ENCODE peak calls at places on chromosome 3, in ten cellular contexts. One of them, this sample, is unnamed.

GRCh38 chr3:49378249-49378899 is 20.2 kb upstream of the GPX1 start:
- DNase-seq in stimulated activated CD8-positive, alpha-beta memory T cell treated with anti-CD3 and anti-CD28 coated beads, Interleukin-2, amount 100 ng/mL, for 48 hours: no peak
- DNase-seq in hepatocyte: no peak
- DNase-seq in NCI-H2081: no peak
- DNase-seq in stimulated activated naive B cell treated with anti-CD40 and anti-IgM and Interleukin-4, amounts not matched to agents 10 μg/mL and 1 μg/mL and 100 μg/mL, for 72 hours: no peak
- DNase-seq in progenitor cell of endocrine pancreas: no peak
- DNase-seq in GM12865: no peak
- DNase-seq in CD4-positive, alpha-beta memory T cell: no peak
- DNase-seq in posterior cingulate gyrus: no peak
- DNase-seq in HFFc6: peak
- DNase-seq in this sample: no peak

GRCh38 chr3:98171066-98171465 is 4.6 kb downstream of the OR5H15 start:
- DNase-seq in HFFc6: no peak
- DNase-seq in stimulated activated CD8-positive, alpha-beta memory T cell treated with anti-CD3 and anti-CD28 coated beads, Interleukin-2, amount 100 ng/mL, for 48 hours: no peak
- DNase-seq in GM12865: no peak
- DNase-seq in posterior cingulate gyrus: no peak
- DNase-seq in CD4-positive, alpha-beta memory T cell: no peak
- DNase-seq in progenitor cell of endocrine pancreas: no peak
- DNase-seq in hepatocyte: no peak
- DNase-seq in NCI-H2081: no peak
- DNase-seq in stimulated activated naive B cell treated with anti-CD40 and anti-IgM and Interleukin-4, amounts not matched to agents 10 μg/mL and 1 μg/mL and 100 μg/mL, for 72 hours: no peak
- DNase-seq in this sample: no peak

GRCh38 chr3:43894176-43895049 is 203.7 kb downstream of the ABHD5 start:
- DNase-seq in NCI-H2081: peak
- DNase-seq in HFFc6: no peak
- DNase-seq in stimulated activated CD8-positive, alpha-beta memory T cell treated with anti-CD3 and anti-CD28 coated beads, Interleukin-2, amount 100 ng/mL, for 48 hours: peak
- DNase-seq in posterior cingulate gyrus: no peak
- DNase-seq in progenitor cell of endocrine pancreas: peak
- DNase-seq in GM12865: peak
- DNase-seq in CD4-positive, alpha-beta memory T cell: no peak
- DNase-seq in stimulated activated naive B cell treated with anti-CD40 and anti-IgM and Interleukin-4, amounts not matched to agents 10 μg/mL and 1 μg/mL and 100 μg/mL, for 72 hours: peak
- DNase-seq in hepatocyte: peak
- DNase-seq in this sample: peak

GRCh38 chr3:102269401-102269800 is 165.4 kb upstream of the ZPLD1 start:
- DNase-seq in hepatocyte: no peak
- DNase-seq in progenitor cell of endocrine pancreas: no peak
- DNase-seq in NCI-H2081: no peak
- DNase-seq in stimulated activated CD8-positive, alpha-beta memory T cell treated with anti-CD3 and anti-CD28 coated beads, Interleukin-2, amount 100 ng/mL, for 48 hours: no peak
- DNase-seq in CD4-positive, alpha-beta memory T cell: no peak
- DNase-seq in stimulated activated naive B cell treated with anti-CD40 and anti-IgM and Interleukin-4, amounts not matched to agents 10 μg/mL and 1 μg/mL and 100 μg/mL, for 72 hours: no peak
- DNase-seq in GM12865: no peak
- DNase-seq in posterior cingulate gyrus: no peak
- DNase-seq in HFFc6: no peak
- DNase-seq in this sample: no peak

GRCh38 chr3:53709856-53710674 is 136.2 kb downstream of the CHDH start:
- DNase-seq in stimulated activated CD8-positive, alpha-beta memory T cell treated with anti-CD3 and anti-CD28 coated beads, Interleukin-2, amount 100 ng/mL, for 48 hours: peak
- DNase-seq in posterior cingulate gyrus: peak
- DNase-seq in HFFc6: peak
- DNase-seq in NCI-H2081: peak
- DNase-seq in GM12865: peak
- DNase-seq in progenitor cell of endocrine pancreas: peak
- DNase-seq in CD4-positive, alpha-beta memory T cell: peak
- DNase-seq in stimulated activated naive B cell treated with anti-CD40 and anti-IgM and Interleukin-4, amounts not matched to agents 10 μg/mL and 1 μg/mL and 100 μg/mL, for 72 hours: peak
- DNase-seq in hepatocyte: peak
- DNase-seq in this sample: peak

GRCh38 chr3:12158387-12159226 is at the start of gene TIMP4:
- DNase-seq in NCI-H2081: no peak
- DNase-seq in stimulated activated naive B cell treated with anti-CD40 and anti-IgM and Interleukin-4, amounts not matched to agents 10 μg/mL and 1 μg/mL and 100 μg/mL, for 72 hours: no peak
- DNase-seq in GM12865: no peak
- DNase-seq in CD4-positive, alpha-beta memory T cell: no peak
- DNase-seq in HFFc6: no peak
- DNase-seq in hepatocyte: peak
- DNase-seq in progenitor cell of endocrine pancreas: no peak
- DNase-seq in stimulated activated CD8-positive, alpha-beta memory T cell treated with anti-CD3 and anti-CD28 coated beads, Interleukin-2, amount 100 ng/mL, for 48 hours: no peak
- DNase-seq in posterior cingulate gyrus: no peak
- DNase-seq in this sample: no peak

GRCh38 chr3:101803152-101803782 is 24.3 kb downstream of the NXPE3 start:
- DNase-seq in hepatocyte: peak
- DNase-seq in HFFc6: peak
- DNase-seq in GM12865: peak
- DNase-seq in CD4-positive, alpha-beta memory T cell: peak
- DNase-seq in posterior cingulate gyrus: no peak
- DNase-seq in progenitor cell of endocrine pancreas: no peak
- DNase-seq in stimulated activated CD8-positive, alpha-beta memory T cell treated with anti-CD3 and anti-CD28 coated beads, Interleukin-2, amount 100 ng/mL, for 48 hours: no peak
- DNase-seq in NCI-H2081: peak
- DNase-seq in stimulated activated naive B cell treated with anti-CD40 and anti-IgM and Interleukin-4, amounts not matched to agents 10 μg/mL and 1 μg/mL and 100 μg/mL, for 72 hours: peak
- DNase-seq in this sample: peak

GRCh38 chr3:61841111-61841845 is 279.9 kb downstream of the PTPRG start:
- DNase-seq in posterior cingulate gyrus: no peak
- DNase-seq in NCI-H2081: peak
- DNase-seq in CD4-positive, alpha-beta memory T cell: no peak
- DNase-seq in HFFc6: no peak
- DNase-seq in stimulated activated CD8-positive, alpha-beta memory T cell treated with anti-CD3 and anti-CD28 coated beads, Interleukin-2, amount 100 ng/mL, for 48 hours: no peak
- DNase-seq in GM12865: no peak
- DNase-seq in stimulated activated naive B cell treated with anti-CD40 and anti-IgM and Interleukin-4, amounts not matched to agents 10 μg/mL and 1 μg/mL and 100 μg/mL, for 72 hours: no peak
- DNase-seq in progenitor cell of endocrine pancreas: no peak
- DNase-seq in hepatocyte: no peak
- DNase-seq in this sample: no peak

GRCh38 chr3:178451799-178452198 is 84.4 kb upstream of the KCNMB2 start:
- DNase-seq in hepatocyte: no peak
- DNase-seq in stimulated activated CD8-positive, alpha-beta memory T cell treated with anti-CD3 and anti-CD28 coated beads, Interleukin-2, amount 100 ng/mL, for 48 hours: no peak
- DNase-seq in GM12865: peak
- DNase-seq in CD4-positive, alpha-beta memory T cell: no peak
- DNase-seq in stimulated activated naive B cell treated with anti-CD40 and anti-IgM and Interleukin-4, amounts not matched to agents 10 μg/mL and 1 μg/mL and 100 μg/mL, for 72 hours: no peak
- DNase-seq in posterior cingulate gyrus: no peak
- DNase-seq in progenitor cell of endocrine pancreas: no peak
- DNase-seq in HFFc6: no peak
- DNase-seq in NCI-H2081: peak
- DNase-seq in this sample: no peak

GRCh38 chr3:100480111-100480510 is 12.3 kb upstream of the TMEM45A start:
- DNase-seq in progenitor cell of endocrine pancreas: no peak
- DNase-seq in stimulated activated naive B cell treated with anti-CD40 and anti-IgM and Interleukin-4, amounts not matched to agents 10 μg/mL and 1 μg/mL and 100 μg/mL, for 72 hours: no peak
- DNase-seq in NCI-H2081: no peak
- DNase-seq in CD4-positive, alpha-beta memory T cell: no peak
- DNase-seq in HFFc6: no peak
- DNase-seq in stimulated activated CD8-positive, alpha-beta memory T cell treated with anti-CD3 and anti-CD28 coated beads, Interleukin-2, amount 100 ng/mL, for 48 hours: no peak
- DNase-seq in GM12865: no peak
- DNase-seq in posterior cingulate gyrus: no peak
- DNase-seq in hepatocyte: no peak
- DNase-seq in this sample: no peak

GRCh38 chr3:118501152-118501551 is 533.5 kb downstream of the IGSF11 start:
- DNase-seq in posterior cingulate gyrus: no peak
- DNase-seq in HFFc6: no peak
- DNase-seq in stimulated activated CD8-positive, alpha-beta memory T cell treated with anti-CD3 and anti-CD28 coated beads, Interleukin-2, amount 100 ng/mL, for 48 hours: no peak
- DNase-seq in progenitor cell of endocrine pancreas: no peak
- DNase-seq in stimulated activated naive B cell treated with anti-CD40 and anti-IgM and Interleukin-4, amounts not matched to agents 10 μg/mL and 1 μg/mL and 100 μg/mL, for 72 hours: no peak
- DNase-seq in GM12865: peak
- DNase-seq in CD4-positive, alpha-beta memory T cell: no peak
- DNase-seq in NCI-H2081: peak
- DNase-seq in hepatocyte: peak
- DNase-seq in this sample: no peak

GRCh38 chr3:28322464-28322863 is 26.1 kb upstream of the ZCWPW2 start:
- DNase-seq in hepatocyte: no peak
- DNase-seq in CD4-positive, alpha-beta memory T cell: no peak
- DNase-seq in NCI-H2081: no peak
- DNase-seq in GM12865: no peak
- DNase-seq in stimulated activated CD8-positive, alpha-beta memory T cell treated with anti-CD3 and anti-CD28 coated beads, Interleukin-2, amount 100 ng/mL, for 48 hours: no peak
- DNase-seq in HFFc6: peak
- DNase-seq in progenitor cell of endocrine pancreas: no peak
- DNase-seq in posterior cingulate gyrus: no peak
- DNase-seq in stimulated activated naive B cell treated with anti-CD40 and anti-IgM and Interleukin-4, amounts not matched to agents 10 μg/mL and 1 μg/mL and 100 μg/mL, for 72 hours: no peak
- DNase-seq in this sample: no peak

GRCh38 chr3:10716964-10717363 is 99.1 kb upstream of the SLC6A11 start:
- DNase-seq in GM12865: no peak
- DNase-seq in NCI-H2081: no peak
- DNase-seq in hepatocyte: no peak
- DNase-seq in posterior cingulate gyrus: no peak
- DNase-seq in stimulated activated CD8-positive, alpha-beta memory T cell treated with anti-CD3 and anti-CD28 coated beads, Interleukin-2, amount 100 ng/mL, for 48 hours: no peak
- DNase-seq in progenitor cell of endocrine pancreas: no peak
- DNase-seq in HFFc6: no peak
- DNase-seq in CD4-positive, alpha-beta memory T cell: no peak
- DNase-seq in stimulated activated naive B cell treated with anti-CD40 and anti-IgM and Interleukin-4, amounts not matched to agents 10 μg/mL and 1 μg/mL and 100 μg/mL, for 72 hours: no peak
- DNase-seq in this sample: no peak

GRCh38 chr3:139096670-139097069 is 52.0 kb upstream of the PRR23C start:
- DNase-seq in posterior cingulate gyrus: no peak
- DNase-seq in progenitor cell of endocrine pancreas: no peak
- DNase-seq in hepatocyte: no peak
- DNase-seq in NCI-H2081: no peak
- DNase-seq in GM12865: no peak
- DNase-seq in stimulated activated naive B cell treated with anti-CD40 and anti-IgM and Interleukin-4, amounts not matched to agents 10 μg/mL and 1 μg/mL and 100 μg/mL, for 72 hours: no peak
- DNase-seq in HFFc6: no peak
- DNase-seq in stimulated activated CD8-positive, alpha-beta memory T cell treated with anti-CD3 and anti-CD28 coated beads, Interleukin-2, amount 100 ng/mL, for 48 hours: no peak
- DNase-seq in CD4-positive, alpha-beta memory T cell: no peak
- DNase-seq in this sample: no peak

GRCh38 chr3:55488398-55489055 is 1.4 kb upstream of the WNT5A start:
- DNase-seq in posterior cingulate gyrus: peak
- DNase-seq in CD4-positive, alpha-beta memory T cell: no peak
- DNase-seq in stimulated activated CD8-positive, alpha-beta memory T cell treated with anti-CD3 and anti-CD28 coated beads, Interleukin-2, amount 100 ng/mL, for 48 hours: no peak
- DNase-seq in hepatocyte: peak
- DNase-seq in NCI-H2081: no peak
- DNase-seq in GM12865: peak
- DNase-seq in HFFc6: peak
- DNase-seq in progenitor cell of endocrine pancreas: no peak
- DNase-seq in stimulated activated naive B cell treated with anti-CD40 and anti-IgM and Interleukin-4, amounts not matched to agents 10 μg/mL and 1 μg/mL and 100 μg/mL, for 72 hours: no peak
- DNase-seq in this sample: peak

GRCh38 chr3:48962939-48963338 is 27.1 kb upstream of the P4HTM start:
- DNase-seq in GM12865: no peak
- DNase-seq in posterior cingulate gyrus: no peak
- DNase-seq in stimulated activated naive B cell treated with anti-CD40 and anti-IgM and Interleukin-4, amounts not matched to agents 10 μg/mL and 1 μg/mL and 100 μg/mL, for 72 hours: no peak
- DNase-seq in NCI-H2081: no peak
- DNase-seq in stimulated activated CD8-positive, alpha-beta memory T cell treated with anti-CD3 and anti-CD28 coated beads, Interleukin-2, amount 100 ng/mL, for 48 hours: no peak
- DNase-seq in hepatocyte: no peak
- DNase-seq in progenitor cell of endocrine pancreas: no peak
- DNase-seq in CD4-positive, alpha-beta memory T cell: no peak
- DNase-seq in HFFc6: no peak
- DNase-seq in this sample: no peak

GRCh38 chr3:137263982-137264777 is 306.4 kb downstream of the IL20RB start:
- DNase-seq in posterior cingulate gyrus: peak
- DNase-seq in GM12865: no peak
- DNase-seq in HFFc6: no peak
- DNase-seq in hepatocyte: peak
- DNase-seq in progenitor cell of endocrine pancreas: no peak
- DNase-seq in NCI-H2081: peak
- DNase-seq in stimulated activated CD8-positive, alpha-beta memory T cell treated with anti-CD3 and anti-CD28 coated beads, Interleukin-2, amount 100 ng/mL, for 48 hours: no peak
- DNase-seq in CD4-positive, alpha-beta memory T cell: no peak
- DNase-seq in stimulated activated naive B cell treated with anti-CD40 and anti-IgM and Interleukin-4, amounts not matched to agents 10 μg/mL and 1 μg/mL and 100 μg/mL, for 72 hours: no peak
- DNase-seq in this sample: no peak

GRCh38 chr3:153144779-153145178 is 17.2 kb upstream of the RAP2B start:
- DNase-seq in progenitor cell of endocrine pancreas: no peak
- DNase-seq in posterior cingulate gyrus: no peak
- DNase-seq in hepatocyte: no peak
- DNase-seq in GM12865: no peak
- DNase-seq in stimulated activated CD8-positive, alpha-beta memory T cell treated with anti-CD3 and anti-CD28 coated beads, Interleukin-2, amount 100 ng/mL, for 48 hours: no peak
- DNase-seq in CD4-positive, alpha-beta memory T cell: no peak
- DNase-seq in NCI-H2081: no peak
- DNase-seq in HFFc6: peak
- DNase-seq in stimulated activated naive B cell treated with anti-CD40 and anti-IgM and Interleukin-4, amounts not matched to agents 10 μg/mL and 1 μg/mL and 100 μg/mL, for 72 hours: no peak
- DNase-seq in this sample: no peak

GRCh38 chr3:107993771-107994170 is 97.1 kb downstream of the CD47 start:
- DNase-seq in hepatocyte: no peak
- DNase-seq in CD4-positive, alpha-beta memory T cell: no peak
- DNase-seq in NCI-H2081: no peak
- DNase-seq in GM12865: no peak
- DNase-seq in stimulated activated naive B cell treated with anti-CD40 and anti-IgM and Interleukin-4, amounts not matched to agents 10 μg/mL and 1 μg/mL and 100 μg/mL, for 72 hours: no peak
- DNase-seq in progenitor cell of endocrine pancreas: no peak
- DNase-seq in posterior cingulate gyrus: no peak
- DNase-seq in stimulated activated CD8-positive, alpha-beta memory T cell treated with anti-CD3 and anti-CD28 coated beads, Interleukin-2, amount 100 ng/mL, for 48 hours: no peak
- DNase-seq in HFFc6: no peak
- DNase-seq in this sample: no peak

GRCh38 chr3:37823189-37823588 is 38.5 kb upstream of the CTDSPL start:
- DNase-seq in GM12865: no peak
- DNase-seq in progenitor cell of endocrine pancreas: no peak
- DNase-seq in stimulated activated naive B cell treated with anti-CD40 and anti-IgM and Interleukin-4, amounts not matched to agents 10 μg/mL and 1 μg/mL and 100 μg/mL, for 72 hours: no peak
- DNase-seq in stimulated activated CD8-positive, alpha-beta memory T cell treated with anti-CD3 and anti-CD28 coated beads, Interleukin-2, amount 100 ng/mL, for 48 hours: no peak
- DNase-seq in CD4-positive, alpha-beta memory T cell: no peak
- DNase-seq in NCI-H2081: no peak
- DNase-seq in HFFc6: no peak
- DNase-seq in hepatocyte: no peak
- DNase-seq in posterior cingulate gyrus: no peak
- DNase-seq in this sample: no peak

GRCh38 chr3:52293491-52294319 is 6.1 kb downstream of the GLYCTK start:
- DNase-seq in NCI-H2081: no peak
- DNase-seq in HFFc6: no peak
- DNase-seq in hepatocyte: no peak
- DNase-seq in progenitor cell of endocrine pancreas: no peak
- DNase-seq in GM12865: no peak
- DNase-seq in posterior cingulate gyrus: no peak
- DNase-seq in CD4-positive, alpha-beta memory T cell: no peak
- DNase-seq in stimulated activated CD8-positive, alpha-beta memory T cell treated with anti-CD3 and anti-CD28 coated beads, Interleukin-2, amount 100 ng/mL, for 48 hours: no peak
- DNase-seq in stimulated activated naive B cell treated with anti-CD40 and anti-IgM and Interleukin-4, amounts not matched to agents 10 μg/mL and 1 μg/mL and 100 μg/mL, for 72 hours: no peak
- DNase-seq in this sample: no peak

GRCh38 chr3:111531446-111531845 is 10.6 kb upstream of the CD96 start:
- DNase-seq in stimulated activated naive B cell treated with anti-CD40 and anti-IgM and Interleukin-4, amounts not matched to agents 10 μg/mL and 1 μg/mL and 100 μg/mL, for 72 hours: no peak
- DNase-seq in CD4-positive, alpha-beta memory T cell: no peak
- DNase-seq in GM12865: no peak
- DNase-seq in HFFc6: peak
- DNase-seq in progenitor cell of endocrine pancreas: no peak
- DNase-seq in hepatocyte: no peak
- DNase-seq in posterior cingulate gyrus: no peak
- DNase-seq in NCI-H2081: no peak
- DNase-seq in stimulated activated CD8-positive, alpha-beta memory T cell treated with anti-CD3 and anti-CD28 coated beads, Interleukin-2, amount 100 ng/mL, for 48 hours: no peak
- DNase-seq in this sample: no peak

GRCh38 chr3:31610700-31611275 is 78.1 kb downstream of the STT3B start:
- DNase-seq in posterior cingulate gyrus: no peak
- DNase-seq in stimulated activated naive B cell treated with anti-CD40 and anti-IgM and Interleukin-4, amounts not matched to agents 10 μg/mL and 1 μg/mL and 100 μg/mL, for 72 hours: no peak
- DNase-seq in HFFc6: peak
- DNase-seq in CD4-positive, alpha-beta memory T cell: no peak
- DNase-seq in stimulated activated CD8-positive, alpha-beta memory T cell treated with anti-CD3 and anti-CD28 coated beads, Interleukin-2, amount 100 ng/mL, for 48 hours: no peak
- DNase-seq in NCI-H2081: peak
- DNase-seq in GM12865: no peak
- DNase-seq in progenitor cell of endocrine pancreas: no peak
- DNase-seq in hepatocyte: peak
- DNase-seq in this sample: peak

GRCh38 chr3:54053201-54053600 is 69.2 kb upstream of the CACNA2D3 start:
- DNase-seq in stimulated activated CD8-positive, alpha-beta memory T cell treated with anti-CD3 and anti-CD28 coated beads, Interleukin-2, amount 100 ng/mL, for 48 hours: no peak
- DNase-seq in posterior cingulate gyrus: no peak
- DNase-seq in CD4-positive, alpha-beta memory T cell: no peak
- DNase-seq in progenitor cell of endocrine pancreas: no peak
- DNase-seq in HFFc6: no peak
- DNase-seq in hepatocyte: peak
- DNase-seq in NCI-H2081: peak
- DNase-seq in GM12865: no peak
- DNase-seq in stimulated activated naive B cell treated with anti-CD40 and anti-IgM and Interleukin-4, amounts not matched to agents 10 μg/mL and 1 μg/mL and 100 μg/mL, for 72 hours: no peak
- DNase-seq in this sample: no peak

GRCh38 chr3:49255686-49256085 is 21.3 kb downstream of the C3orf62 start:
- DNase-seq in HFFc6: no peak
- DNase-seq in stimulated activated CD8-positive, alpha-beta memory T cell treated with anti-CD3 and anti-CD28 coated beads, Interleukin-2, amount 100 ng/mL, for 48 hours: no peak
- DNase-seq in GM12865: no peak
- DNase-seq in hepatocyte: no peak
- DNase-seq in posterior cingulate gyrus: no peak
- DNase-seq in stimulated activated naive B cell treated with anti-CD40 and anti-IgM and Interleukin-4, amounts not matched to agents 10 μg/mL and 1 μg/mL and 100 μg/mL, for 72 hours: no peak
- DNase-seq in progenitor cell of endocrine pancreas: no peak
- DNase-seq in NCI-H2081: no peak
- DNase-seq in CD4-positive, alpha-beta memory T cell: no peak
- DNase-seq in this sample: no peak

GRCh38 chr3:25631989-25632388 is 32.7 kb downstream of the TOP2B start:
- DNase-seq in GM12865: no peak
- DNase-seq in stimulated activated naive B cell treated with anti-CD40 and anti-IgM and Interleukin-4, amounts not matched to agents 10 μg/mL and 1 μg/mL and 100 μg/mL, for 72 hours: no peak
- DNase-seq in posterior cingulate gyrus: no peak
- DNase-seq in CD4-positive, alpha-beta memory T cell: no peak
- DNase-seq in hepatocyte: no peak
- DNase-seq in progenitor cell of endocrine pancreas: no peak
- DNase-seq in HFFc6: no peak
- DNase-seq in stimulated activated CD8-positive, alpha-beta memory T cell treated with anti-CD3 and anti-CD28 coated beads, Interleukin-2, amount 100 ng/mL, for 48 hours: no peak
- DNase-seq in NCI-H2081: no peak
- DNase-seq in this sample: no peak

GRCh38 chr3:29176501-29176900 is 104.4 kb upstream of the RBMS3 start:
- DNase-seq in NCI-H2081: peak
- DNase-seq in CD4-positive, alpha-beta memory T cell: no peak
- DNase-seq in stimulated activated CD8-positive, alpha-beta memory T cell treated with anti-CD3 and anti-CD28 coated beads, Interleukin-2, amount 100 ng/mL, for 48 hours: no peak
- DNase-seq in stimulated activated naive B cell treated with anti-CD40 and anti-IgM and Interleukin-4, amounts not matched to agents 10 μg/mL and 1 μg/mL and 100 μg/mL, for 72 hours: no peak
- DNase-seq in posterior cingulate gyrus: no peak
- DNase-seq in progenitor cell of endocrine pancreas: no peak
- DNase-seq in hepatocyte: no peak
- DNase-seq in HFFc6: no peak
- DNase-seq in GM12865: no peak
- DNase-seq in this sample: no peak

GRCh38 chr3:156751461-156752025 is 74.6 kb upstream of the LEKR1 start:
- DNase-seq in HFFc6: peak
- DNase-seq in progenitor cell of endocrine pancreas: no peak
- DNase-seq in hepatocyte: peak
- DNase-seq in NCI-H2081: peak
- DNase-seq in stimulated activated CD8-positive, alpha-beta memory T cell treated with anti-CD3 and anti-CD28 coated beads, Interleukin-2, amount 100 ng/mL, for 48 hours: no peak
- DNase-seq in posterior cingulate gyrus: no peak
- DNase-seq in stimulated activated naive B cell treated with anti-CD40 and anti-IgM and Interleukin-4, amounts not matched to agents 10 μg/mL and 1 μg/mL and 100 μg/mL, for 72 hours: no peak
- DNase-seq in GM12865: no peak
- DNase-seq in CD4-positive, alpha-beta memory T cell: no peak
- DNase-seq in this sample: no peak

This sample was measured in HL-60.